ENCODE peak calls at places on chromosomes 16 and 17, in five cellular contexts. G is T-helper 1 cell; U is IMR-90; L is NCI-H2081; B is stimulated activated CD8-positive, alpha-beta memory T cell treated with anti-CD3 and anti-CD28 coated beads, Interleukin-12 subunit alpha, Interleukin-12 subunit beta, amount 100 ng/mL, for 4 hours. F is an unnamed sample.

GRCh38 chr17:62656446-62656845 is 29.0 kb downstream of the MRC2 start:
- DNase-seq in G (no peak), U (no peak), L (no peak), B (no peak), F (no peak)

GRCh38 chr17:31475378-31476162 is 84.1 kb downstream of the RAB11FIP4 start:
- DNase-seq in B (no peak), U (no peak), L (no peak), G (no peak), F (no peak)

GRCh38 chr16:58377932-58378331 is 14.3 kb upstream of the GINS3 start:
- DNase-seq in B (no peak), U (no peak), G (no peak), L (no peak), F (no peak)

GRCh38 chr17:72804949-72805348 is 287.5 kb downstream of the SLC39A11 start:
- DNase-seq in B (no peak), G (no peak), L (no peak), U (peak; percentile 55), F (no peak)

GRCh38 chr17:72667096-72668063 is 425.1 kb downstream of the SLC39A11 start:
- DNase-seq in U (no peak), L (no peak), G (no peak), B (no peak), F (no peak)

GRCh38 chr17:61399131-61400057 is at the start of gene TBX2:
- DNase-seq in L (no peak), U (peak; percentile 96), G (no peak), B (no peak), F (no peak)

GRCh38 chr17:36937001-36937960 is at the start of gene LHX1:
- DNase-seq in G (no peak), B (no peak), U (no peak), L (no peak), F (no peak)

GRCh38 chr17:17836818-17837379 is at the start of gene SREBF1:
- DNase-seq in B (peak; percentile 55), G (peak; percentile 58), L (peak; percentile 31), U (peak; percentile 37), F (peak; percentile 54)

GRCh38 chr16:50065241-50065623 is 538 bp upstream of the HEATR3 start:
- DNase-seq in L (no peak), U (no peak), G (no peak), B (no peak), F (no peak)

GRCh38 chr16:71367243-71367976 is 8.9 kb downstream of the CALB2 start:
- DNase-seq in B (no peak), G (no peak), U (peak; percentile 21), L (peak; percentile 35), F (no peak)

GRCh38 chr17:83189673-83190385 is 110.4 kb downstream of the METRNL start:
- DNase-seq in G (no peak), L (no peak), B (no peak), U (peak; percentile 90), F (no peak)

F was measured in CD4-positive, alpha-beta T cell.